ENCODE peak calls at places on chromosomes 11 and 22, in seven cellular contexts. P, C, K, V, E, F and L are unnamed samples.

GRCh38 chr22:28019881-28020861 is 101.1 kb upstream of the PITPNB start:
- DNase-seq in P (peak), C (peak), K (peak), V (peak), E (no peak), F (peak), L (peak)

GRCh38 chr11:110075087-110075821 is 17.9 kb upstream of the ZC3H12C start:
- DNase-seq in P (no peak), C (no peak), K (no peak), V (no peak), E (no peak), F (no peak), L (no peak)

GRCh38 chr22:40838486-40838885 is 18.0 kb downstream of the ST13 start:
- DNase-seq in P (no peak), C (no peak), K (no peak), V (no peak), E (no peak), F (no peak), L (no peak)

GRCh38 chr11:19642185-19642591 is 70.4 kb upstream of the NAV2 start:
- DNase-seq in P (no peak), C (no peak), K (no peak), V (no peak), E (no peak), F (no peak), L (no peak)

GRCh38 chr11:18364495-18365047 is 29.8 kb upstream of the LDHA start:
- DNase-seq in P (no peak), C (no peak), K (no peak), V (no peak), E (no peak), F (no peak), L (no peak)

GRCh38 chr22:42662114-42663021 is 13.2 kb upstream of the CYB5R3 start:
- DNase-seq in P (no peak), C (peak), K (no peak), V (peak), E (no peak), F (peak), L (no peak)

GRCh38 chr11:129840236-129840635 is 24.6 kb downstream of the TMEM45B start:
- DNase-seq in P (no peak), C (no peak), K (no peak), V (no peak), E (no peak), F (no peak), L (peak)

GRCh38 chr22:21679383-21679782 is 13.6 kb downstream of the PPIL2 start:
- DNase-seq in P (no peak), C (no peak), K (no peak), V (no peak), E (no peak), F (no peak), L (no peak)

GRCh38 chr11:65506770-65507485 is 8.1 kb downstream of the MALAT1 start:
- DNase-seq in P (peak), C (no peak), K (no peak), V (peak), E (no peak), F (no peak), L (no peak)

GRCh38 chr11:126112547-126112946 is 49.9 kb upstream of the CDON start:
- DNase-seq in P (no peak), C (no peak), K (no peak), V (no peak), E (no peak), F (peak), L (no peak)

GRCh38 chr11:73746701-73747100 is 14.2 kb downstream of the RAB6A start:
- DNase-seq in P (no peak), C (no peak), K (no peak), V (no peak), E (no peak), F (no peak), L (no peak)

GRCh38 chr22:45842141-45842831 is 134.7 kb downstream of the WNT7B start:
- DNase-seq in P (no peak), C (no peak), K (no peak), V (no peak), E (no peak), F (no peak), L (no peak)

GRCh38 chr11:1639102-1639620 is 9.6 kb downstream of the KRTAP5-5 start:
- DNase-seq in P (no peak), C (no peak), K (no peak), V (no peak), E (no peak), F (peak), L (no peak)

DNA sequence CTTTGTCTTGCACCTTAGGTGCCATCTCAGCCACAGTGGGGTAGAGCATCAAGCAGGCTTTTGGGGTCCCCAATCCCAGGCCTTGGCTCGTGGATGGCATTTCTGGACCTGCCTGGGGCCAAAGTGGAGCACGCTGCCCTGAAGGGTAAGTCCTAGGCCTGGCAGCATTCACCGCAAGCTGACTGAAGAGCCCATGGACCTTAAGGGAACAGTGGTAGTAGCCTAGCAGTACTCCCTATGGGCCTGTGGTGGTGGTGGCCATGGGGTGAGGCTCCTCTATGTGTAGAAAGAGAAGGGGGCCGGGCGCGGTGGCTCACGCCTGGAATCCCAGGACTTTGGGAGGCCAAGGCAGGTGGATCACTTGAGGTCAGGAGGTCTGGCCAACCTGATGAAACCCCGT is 36.9 kb downstream of the PIWIL3 start:
- DNase-seq in P (no peak), C (no peak), K (no peak), V (no peak), E (no peak), F (no peak), L (no peak)
- TF ChIP-seq JUND in P (no peak), C (no peak), K (no peak), V (no peak), E (no peak), F (no peak), L (no peak)

GRCh38 chr22:23836281-23836680 is 2.5 kb downstream of the DERL3 start:
- DNase-seq in P (no peak), C (no peak), K (no peak), V (no peak), E (no peak), F (peak), L (no peak)
- TF ChIP-seq JUND in P (no peak), C (no peak), K (no peak), V (no peak), E (no peak), F (no peak), L (no peak)

DNA sequence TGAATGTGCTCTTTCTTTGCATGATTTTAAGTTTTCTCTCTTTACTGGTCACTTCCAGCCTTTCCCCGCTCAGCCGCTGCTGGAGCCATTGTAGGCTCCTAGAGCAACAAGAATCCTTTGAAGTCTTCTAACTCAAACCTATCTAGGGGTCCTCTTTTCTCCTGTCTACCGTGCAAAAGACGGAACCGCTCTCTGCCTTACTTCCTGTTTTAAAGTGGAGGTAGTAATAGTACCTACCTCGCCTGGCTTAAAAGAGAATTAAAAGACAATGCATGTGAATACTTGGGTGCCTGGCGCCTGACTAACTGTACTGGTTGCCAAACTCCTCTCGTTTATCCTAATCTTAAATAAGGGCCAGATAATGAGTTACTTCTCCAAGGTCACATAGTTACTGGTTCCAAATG is 643 bp downstream of the SAMM50 start:
- DNase-seq in P (no peak), C (no peak), K (no peak), V (no peak), E (no peak), F (no peak), L (no peak)
- TF ChIP-seq JUND in P (no peak), C (no peak), K (no peak), V (no peak), E (no peak), F (no peak), L (no peak)

GRCh38 chr11:79040348-79040747 is 400.5 kb downstream of the TENM4 start:
- DNase-seq in P (no peak), C (no peak), K (no peak), V (no peak), E (no peak), F (no peak), L (no peak)
- TF ChIP-seq JUND in P (no peak), C (no peak), K (no peak), V (no peak), E (no peak), F (peak), L (no peak)